ENCODE peak calls at places on chromosome 3, in eight cellular contexts. One of them, this sample, is unnamed. For H3K36me3 and H3K27me3, the result is how much of the 10 kb centered on the place peaks cover.

GRCh38 chr3:89851974-89852621 is 744.7 kb downstream of the EPHA3 start:
- DNase-seq in GM06990: no peak
- DNase-seq in kidney epithelial cell: no peak
- DNase-seq in tibial artery: no peak
- DNase-seq in SJCRH30: peak
- DNase-seq in ovary: peak
- DNase-seq in cardiac muscle cell: peak
- DNase-seq in GM23248: peak
- DNase-seq in this sample: peak

GRCh38 chr3:12138044-12138443 is 20.7 kb downstream of the TIMP4 start:
- DNase-seq in ovary: no peak
- DNase-seq in kidney epithelial cell: no peak
- DNase-seq in tibial artery: peak
- DNase-seq in SJCRH30: peak
- DNase-seq in cardiac muscle cell: no peak
- DNase-seq in GM06990: no peak
- DNase-seq in GM23248: peak
- DNase-seq in this sample: peak

GRCh38 chr3:159634414-159634813 is 354.2 kb upstream of the IL12A start:
- DNase-seq in cardiac muscle cell: no peak
- DNase-seq in GM23248: peak
- DNase-seq in kidney epithelial cell: peak
- DNase-seq in SJCRH30: peak
- DNase-seq in GM06990: no peak
- DNase-seq in tibial artery: no peak
- DNase-seq in ovary: no peak
- DNase-seq in this sample: no peak

GRCh38 chr3:77191014-77191413 is 151.1 kb downstream of the ROBO2 start:
- DNase-seq in ovary: no peak
- DNase-seq in GM06990: no peak
- DNase-seq in cardiac muscle cell: no peak
- DNase-seq in kidney epithelial cell: no peak
- DNase-seq in GM23248: no peak
- DNase-seq in tibial artery: no peak
- DNase-seq in SJCRH30: no peak
- DNase-seq in this sample: no peak

GRCh38 chr3:20110826-20111225 is 70.6 kb downstream of the KAT2B start:
- DNase-seq in cardiac muscle cell: no peak
- DNase-seq in tibial artery: no peak
- DNase-seq in kidney epithelial cell: no peak
- DNase-seq in GM23248: no peak
- DNase-seq in SJCRH30: no peak
- DNase-seq in ovary: no peak
- DNase-seq in GM06990: no peak
- DNase-seq in this sample: no peak

GRCh38 chr3:120013481-120013880 is 80.8 kb downstream of the GSK3B start:
- DNase-seq in ovary: no peak
- DNase-seq in kidney epithelial cell: no peak
- DNase-seq in GM23248: no peak
- DNase-seq in SJCRH30: no peak
- DNase-seq in cardiac muscle cell: no peak
- DNase-seq in GM06990: no peak
- DNase-seq in tibial artery: no peak
- DNase-seq in this sample: no peak

GRCh38 chr3:20999661-21000060 is 751.3 kb downstream of the ZNF385D start:
- DNase-seq in cardiac muscle cell: no peak
- DNase-seq in GM06990: no peak
- DNase-seq in kidney epithelial cell: no peak
- DNase-seq in GM23248: no peak
- DNase-seq in ovary: no peak
- DNase-seq in SJCRH30: no peak
- DNase-seq in tibial artery: no peak
- DNase-seq in this sample: no peak

GRCh38 chr3:23580337-23580736 is 225.4 kb upstream of the UBE2E1 start:
- DNase-seq in SJCRH30: no peak
- DNase-seq in GM23248: peak
- DNase-seq in tibial artery: no peak
- DNase-seq in ovary: no peak
- DNase-seq in cardiac muscle cell: no peak
- DNase-seq in kidney epithelial cell: no peak
- DNase-seq in GM06990: no peak
- DNase-seq in this sample: no peak

GRCh38 chr3:50502225-50502583 is 1.2 kb downstream of the CACNA2D2 start:
- DNase-seq in cardiac muscle cell: no peak
- DNase-seq in GM06990: no peak
- DNase-seq in SJCRH30: no peak
- DNase-seq in ovary: no peak
- DNase-seq in tibial artery: no peak
- DNase-seq in kidney epithelial cell: no peak
- DNase-seq in GM23248: no peak
- DNase-seq in this sample: no peak

GRCh38 chr3:178200316-178200715 is 335.9 kb upstream of the KCNMB2 start:
- DNase-seq in kidney epithelial cell: no peak
- DNase-seq in GM06990: no peak
- DNase-seq in cardiac muscle cell: no peak
- DNase-seq in ovary: no peak
- DNase-seq in GM23248: no peak
- DNase-seq in tibial artery: no peak
- DNase-seq in SJCRH30: no peak
- DNase-seq in this sample: no peak

GRCh38 chr3:129829640-129830039 is 63.9 kb downstream of the TMCC1 start:
- DNase-seq in kidney epithelial cell: peak
- DNase-seq in GM23248: peak
- DNase-seq in GM06990: no peak
- DNase-seq in ovary: peak
- DNase-seq in cardiac muscle cell: peak
- DNase-seq in SJCRH30: peak
- DNase-seq in tibial artery: peak
- DNase-seq in this sample: peak

GRCh38 chr3:8937064-8938020 is 25.9 kb downstream of the RAD18 start:
- DNase-seq in ovary: no peak
- DNase-seq in kidney epithelial cell: peak
- DNase-seq in GM23248: peak
- DNase-seq in tibial artery: no peak
- DNase-seq in cardiac muscle cell: no peak
- DNase-seq in GM06990: no peak
- DNase-seq in SJCRH30: peak
- DNase-seq in this sample: no peak

GRCh38 chr3:17605032-17605431 is 137.4 kb downstream of the TBC1D5 start:
- DNase-seq in ovary: no peak
- DNase-seq in SJCRH30: peak
- DNase-seq in tibial artery: no peak
- DNase-seq in kidney epithelial cell: peak
- DNase-seq in GM23248: peak
- DNase-seq in cardiac muscle cell: no peak
- DNase-seq in GM06990: no peak
- DNase-seq in this sample: no peak

GRCh38 chr3:160661660-160662059 is 15.3 kb upstream of the ARL14 start:
- DNase-seq in kidney epithelial cell: no peak
- DNase-seq in ovary: no peak
- DNase-seq in tibial artery: no peak
- DNase-seq in cardiac muscle cell: peak
- DNase-seq in SJCRH30: peak
- DNase-seq in GM06990: no peak
- DNase-seq in GM23248: no peak
- DNase-seq in this sample: peak

GRCh38 chr3:106126016-106126525 is 257.3 kb upstream of the CBLB start:
- DNase-seq in kidney epithelial cell: no peak
- DNase-seq in cardiac muscle cell: no peak
- DNase-seq in GM06990: no peak
- DNase-seq in SJCRH30: no peak
- DNase-seq in GM23248: peak
- DNase-seq in tibial artery: no peak
- DNase-seq in ovary: no peak
- DNase-seq in this sample: no peak

GRCh38 chr3:60708191-60708975 is 542.9 kb downstream of the FHIT start:
- DNase-seq in tibial artery: no peak
- DNase-seq in kidney epithelial cell: peak
- DNase-seq in ovary: no peak
- DNase-seq in SJCRH30: peak
- DNase-seq in cardiac muscle cell: no peak
- DNase-seq in GM06990: no peak
- DNase-seq in GM23248: peak
- DNase-seq in this sample: no peak

GRCh38 chr3:161549251-161549650 is 52.6 kb downstream of the OTOL1 start:
- DNase-seq in GM23248: no peak
- DNase-seq in ovary: no peak
- DNase-seq in kidney epithelial cell: no peak
- DNase-seq in tibial artery: no peak
- DNase-seq in cardiac muscle cell: no peak
- DNase-seq in GM06990: no peak
- DNase-seq in SJCRH30: no peak
- DNase-seq in this sample: no peak

GRCh38 chr3:124774841-124775402 is 44.7 kb downstream of the UMPS start:
- DNase-seq in kidney epithelial cell: no peak
- DNase-seq in cardiac muscle cell: no peak
- DNase-seq in ovary: no peak
- DNase-seq in GM23248: no peak
- DNase-seq in tibial artery: peak
- DNase-seq in GM06990: no peak
- DNase-seq in SJCRH30: no peak
- DNase-seq in this sample: no peak

GRCh38 chr3:107432013-107432515 is 54.8 kb downstream of the CCDC54 start:
- DNase-seq in SJCRH30: no peak
- DNase-seq in tibial artery: no peak
- DNase-seq in GM23248: peak
- DNase-seq in cardiac muscle cell: no peak
- DNase-seq in kidney epithelial cell: no peak
- DNase-seq in GM06990: no peak
- DNase-seq in ovary: peak
- DNase-seq in this sample: peak

DNA sequence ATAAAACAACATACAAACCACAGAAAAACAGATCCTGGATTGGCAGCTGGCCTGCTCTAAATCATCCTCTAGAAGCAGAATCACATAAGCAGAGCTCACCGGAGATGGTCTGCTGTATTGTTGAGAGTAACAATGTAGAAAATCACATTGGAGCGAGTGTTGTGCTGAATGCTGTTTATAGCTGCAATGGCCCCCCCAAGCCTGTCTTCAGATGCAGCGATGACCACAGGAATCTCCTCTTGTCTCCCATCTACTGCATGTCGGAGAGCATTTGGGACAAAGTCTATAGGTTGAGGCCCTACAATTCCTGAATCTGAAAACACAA is 8.0 kb downstream of the GLT8D1 start:
- DNase-seq in ovary: no peak
- DNase-seq in GM23248: no peak
- DNase-seq in kidney epithelial cell: no peak
- DNase-seq in SJCRH30: no peak
- DNase-seq in GM06990: no peak
- DNase-seq in tibial artery: no peak
- DNase-seq in cardiac muscle cell: no peak
- DNase-seq in this sample: no peak
- H3K36me3 ChIP-seq in ovary: under half
- H3K36me3 ChIP-seq in GM23248: half or more
- H3K36me3 ChIP-seq in kidney epithelial cell: under half
- H3K36me3 ChIP-seq in SJCRH30: half or more
- H3K36me3 ChIP-seq in GM06990: under half
- H3K36me3 ChIP-seq in tibial artery: half or more
- H3K36me3 ChIP-seq in cardiac muscle cell: half or more
- H3K36me3 ChIP-seq in this sample: half or more

GRCh38 chr3:58861551-58861950 is 188.3 kb downstream of the CFAP20DC start:
- DNase-seq in tibial artery: no peak
- DNase-seq in cardiac muscle cell: no peak
- DNase-seq in kidney epithelial cell: no peak
- DNase-seq in ovary: no peak
- DNase-seq in GM23248: no peak
- DNase-seq in SJCRH30: no peak
- DNase-seq in GM06990: no peak
- DNase-seq in this sample: no peak

GRCh38 chr3:58864480-58864879 is 185.3 kb downstream of the CFAP20DC start:
- DNase-seq in cardiac muscle cell: no peak
- DNase-seq in ovary: no peak
- DNase-seq in GM23248: peak
- DNase-seq in tibial artery: no peak
- DNase-seq in SJCRH30: no peak
- DNase-seq in GM06990: no peak
- DNase-seq in kidney epithelial cell: no peak
- DNase-seq in this sample: no peak

GRCh38 chr3:58868101-58868779 is 181.6 kb downstream of the CFAP20DC start:
- DNase-seq in GM06990: no peak
- DNase-seq in cardiac muscle cell: no peak
- DNase-seq in GM23248: no peak
- DNase-seq in kidney epithelial cell: no peak
- DNase-seq in ovary: no peak
- DNase-seq in SJCRH30: no peak
- DNase-seq in tibial artery: no peak
- DNase-seq in this sample: no peak

DNA sequence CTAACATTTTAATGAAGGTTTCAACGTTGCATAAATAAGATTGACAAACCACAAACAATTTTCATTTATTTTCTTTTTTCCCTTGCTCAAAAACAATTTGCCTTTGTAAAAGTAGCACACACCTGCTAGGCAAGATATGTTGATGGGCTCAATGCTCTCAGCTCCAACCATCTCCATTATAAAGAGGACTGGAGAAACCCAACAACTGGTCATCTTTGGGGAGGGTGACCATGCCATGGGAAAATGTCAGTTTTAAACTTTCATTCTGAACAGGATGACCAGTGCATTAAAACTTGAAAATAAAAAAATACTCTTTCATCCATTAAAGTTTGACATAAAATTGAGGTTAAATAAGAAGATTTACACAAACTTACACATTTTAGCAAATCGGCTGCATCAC is 183.7 kb downstream of the CFAP20DC start:
- DNase-seq in GM06990: no peak
- DNase-seq in ovary: no peak
- DNase-seq in tibial artery: no peak
- DNase-seq in GM23248: no peak
- DNase-seq in kidney epithelial cell: no peak
- DNase-seq in cardiac muscle cell: no peak
- DNase-seq in SJCRH30: no peak
- DNase-seq in this sample: no peak
- H3K4me3 ChIP-seq in GM06990: no peak
- H3K4me3 ChIP-seq in ovary: no peak
- H3K4me3 ChIP-seq in tibial artery: no peak
- H3K4me3 ChIP-seq in GM23248: no peak
- H3K4me3 ChIP-seq in kidney epithelial cell: no peak
- H3K4me3 ChIP-seq in cardiac muscle cell: no peak
- H3K4me3 ChIP-seq in SJCRH30: no peak
- H3K4me3 ChIP-seq in this sample: no peak

DNA sequence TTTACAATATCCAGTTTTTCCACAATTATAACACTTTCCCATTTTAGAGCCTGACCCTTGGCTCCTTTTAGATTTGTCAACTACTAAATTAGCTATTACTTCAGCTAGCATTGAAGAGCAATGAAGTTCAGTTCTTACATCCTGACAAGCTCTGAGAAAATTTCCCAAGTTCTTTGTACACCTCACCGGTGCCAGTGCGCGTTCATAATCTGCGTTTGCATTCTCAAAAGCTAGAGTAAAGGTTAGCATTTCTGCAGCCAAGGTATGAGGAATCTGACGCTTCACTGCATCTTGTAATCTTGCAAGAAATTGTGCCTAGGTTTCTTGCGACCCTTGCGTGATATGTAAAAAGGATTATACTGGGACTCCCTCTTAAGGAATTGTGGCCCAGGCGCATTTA is 25.2 kb upstream of the XCR1 start:
- DNase-seq in GM06990: no peak
- DNase-seq in tibial artery: no peak
- DNase-seq in ovary: no peak
- DNase-seq in SJCRH30: no peak
- DNase-seq in GM23248: no peak
- DNase-seq in kidney epithelial cell: no peak
- DNase-seq in cardiac muscle cell: no peak
- DNase-seq in this sample: no peak
- H3K27me3 ChIP-seq in GM06990: under half
- H3K27me3 ChIP-seq in tibial artery: under half
- H3K27me3 ChIP-seq in ovary: under half
- H3K27me3 ChIP-seq in SJCRH30: under half
- H3K27me3 ChIP-seq in GM23248: half or more
- H3K27me3 ChIP-seq in kidney epithelial cell: under half
- H3K27me3 ChIP-seq in cardiac muscle cell: under half
- H3K27me3 ChIP-seq in this sample: under half

GRCh38 chr3:42090973-42091731 is at the start of gene TRAK1:
- DNase-seq in SJCRH30: no peak
- DNase-seq in kidney epithelial cell: no peak
- DNase-seq in GM23248: peak
- DNase-seq in GM06990: no peak
- DNase-seq in tibial artery: no peak
- DNase-seq in cardiac muscle cell: no peak
- DNase-seq in ovary: peak
- DNase-seq in this sample: no peak
- H3K36me3 ChIP-seq in SJCRH30: under half
- H3K36me3 ChIP-seq in kidney epithelial cell: under half
- H3K36me3 ChIP-seq in GM23248: under half
- H3K36me3 ChIP-seq in GM06990: under half
- H3K36me3 ChIP-seq in tibial artery: under half
- H3K36me3 ChIP-seq in cardiac muscle cell: under half
- H3K36me3 ChIP-seq in ovary: under half
- H3K36me3 ChIP-seq in this sample: under half

This sample was measured in WERI-Rb-1.